ENCODE peak calls at places on chromosomes 7 and 10, in five cellular contexts. U is memory B cell, G is EH, R is pancreas, J is NCI-H1694. M is an unnamed sample.

GRCh38 chr10:43899224-43899959 is 250.7 kb upstream of the ZNF32 start:
- DNase-seq in U (no peak), G (peak), R (peak), J (no peak), M (peak)

GRCh38 chr10:60353519-60354258 is 36.0 kb downstream of the ANK3 start:
- DNase-seq in U (no peak), G (no peak), R (no peak), J (no peak), M (peak)

GRCh38 chr10:37640301-37640700 is 217.1 kb downstream of the ZNF248 start:
- DNase-seq in U (no peak), G (no peak), R (no peak), J (no peak), M (no peak)

GRCh38 chr7:5348134-5349004 is 65.6 kb downstream of the SLC29A4 start:
- DNase-seq in U (no peak), G (no peak), R (no peak), J (no peak), M (no peak)

GRCh38 chr10:126849646-126850045 is 55.6 kb upstream of the DOCK1 start:
- DNase-seq in U (no peak), G (no peak), R (no peak), J (no peak), M (no peak)

GRCh38 chr7:132650498-132650897 is 74.2 kb upstream of the PLXNA4 start:
- DNase-seq in U (no peak), G (peak), R (no peak), J (no peak), M (peak)

GRCh38 chr7:151251328-151251925 is 2.9 kb upstream of the SMARCD3 start:
- DNase-seq in U (no peak), G (peak), R (peak), J (no peak), M (peak)

GRCh38 chr7:2802082-2802481 is 42.0 kb downstream of the GNA12 start:
- DNase-seq in U (no peak), G (peak), R (no peak), J (no peak), M (no peak)

GRCh38 chr10:25578061-25578460 is 356.0 kb upstream of the MYO3A start:
- DNase-seq in U (no peak), G (no peak), R (no peak), J (no peak), M (no peak)

GRCh38 chr10:71072820-71073205 is 139.6 kb upstream of the UNC5B start:
- DNase-seq in U (no peak), G (no peak), R (no peak), J (no peak), M (no peak)